ENCODE peak calls at places on chromosomes 6 and 20, in four cellular contexts. One of them, this sample, is unnamed.

GRCh38 chr6:26205161-26205624 is 118.0 kb downstream of the HFE start:
- DNase-seq in retinal pigment epithelial cell: no peak
- DNase-seq in progenitor cell of endocrine pancreas: no peak
- DNase-seq in AG09319: peak
- DNase-seq in this sample: no peak

GRCh38 chr20:42494290-42494689 is 695.4 kb downstream of the PTPRT start:
- DNase-seq in retinal pigment epithelial cell: no peak
- DNase-seq in progenitor cell of endocrine pancreas: no peak
- DNase-seq in AG09319: no peak
- DNase-seq in this sample: no peak

GRCh38 chr6:129498950-129499870 is 210.8 kb downstream of the ARHGAP18 start:
- DNase-seq in retinal pigment epithelial cell: peak
- DNase-seq in progenitor cell of endocrine pancreas: no peak
- DNase-seq in AG09319: no peak
- DNase-seq in this sample: no peak

GRCh38 chr6:31474871-31475286 is 23.1 kb upstream of the MICB start:
- DNase-seq in retinal pigment epithelial cell: no peak
- DNase-seq in progenitor cell of endocrine pancreas: no peak
- DNase-seq in AG09319: no peak
- DNase-seq in this sample: no peak

GRCh38 chr20:61965606-61966491 is 99.8 kb downstream of the TAF4 start:
- DNase-seq in retinal pigment epithelial cell: no peak
- DNase-seq in progenitor cell of endocrine pancreas: no peak
- DNase-seq in AG09319: no peak
- DNase-seq in this sample: no peak

GRCh38 chr20:7859371-7859802 is 80.9 kb downstream of the HAO1 start:
- DNase-seq in retinal pigment epithelial cell: peak
- DNase-seq in progenitor cell of endocrine pancreas: no peak
- DNase-seq in AG09319: no peak
- DNase-seq in this sample: no peak

GRCh38 chr20:31823360-31824124 is 4.4 kb downstream of the MYLK2 start:
- DNase-seq in retinal pigment epithelial cell: no peak
- DNase-seq in progenitor cell of endocrine pancreas: no peak
- DNase-seq in AG09319: no peak
- DNase-seq in this sample: no peak

GRCh38 chr6:82924799-82925535 is 140.7 kb downstream of the UBE3D start:
- DNase-seq in retinal pigment epithelial cell: no peak
- DNase-seq in progenitor cell of endocrine pancreas: no peak
- DNase-seq in AG09319: no peak
- DNase-seq in this sample: no peak

GRCh38 chr20:23266530-23267398 is 83.8 kb upstream of the NXT1 start:
- DNase-seq in retinal pigment epithelial cell: no peak
- DNase-seq in progenitor cell of endocrine pancreas: no peak
- DNase-seq in AG09319: no peak
- DNase-seq in this sample: no peak

GRCh38 chr6:116955773-116956172 is 78.7 kb downstream of the RFX6 start:
- DNase-seq in retinal pigment epithelial cell: no peak
- DNase-seq in progenitor cell of endocrine pancreas: no peak
- DNase-seq in AG09319: no peak
- DNase-seq in this sample: no peak

GRCh38 chr6:96760153-96760687 is 77.1 kb downstream of the GPR63 start:
- DNase-seq in retinal pigment epithelial cell: no peak
- DNase-seq in progenitor cell of endocrine pancreas: no peak
- DNase-seq in AG09319: no peak
- DNase-seq in this sample: no peak

GRCh38 chr6:121090492-121090891 is 243.8 kb downstream of the TBC1D32 start:
- DNase-seq in retinal pigment epithelial cell: no peak
- DNase-seq in progenitor cell of endocrine pancreas: no peak
- DNase-seq in AG09319: no peak
- DNase-seq in this sample: no peak

GRCh38 chr6:134402372-134402984 is 84.6 kb upstream of the SGK1 start:
- DNase-seq in retinal pigment epithelial cell: no peak
- DNase-seq in progenitor cell of endocrine pancreas: no peak
- DNase-seq in AG09319: no peak
- DNase-seq in this sample: no peak

GRCh38 chr20:64025826-64026412 is 10.1 kb upstream of the C20orf204 start:
- DNase-seq in retinal pigment epithelial cell: no peak
- DNase-seq in progenitor cell of endocrine pancreas: no peak
- DNase-seq in AG09319: no peak
- DNase-seq in this sample: no peak

GRCh38 chr6:34391711-34392496 is 565 bp downstream of the NUDT3 start:
- DNase-seq in retinal pigment epithelial cell: no peak
- DNase-seq in progenitor cell of endocrine pancreas: peak
- DNase-seq in AG09319: no peak
- DNase-seq in this sample: no peak

GRCh38 chr6:15654250-15654649 is 8.6 kb downstream of the DTNBP1 start:
- DNase-seq in retinal pigment epithelial cell: no peak
- DNase-seq in progenitor cell of endocrine pancreas: no peak
- DNase-seq in AG09319: no peak
- DNase-seq in this sample: no peak

GRCh38 chr6:150037526-150038201 is 12.3 kb upstream of the RAET1L start:
- DNase-seq in retinal pigment epithelial cell: no peak
- DNase-seq in progenitor cell of endocrine pancreas: no peak
- DNase-seq in AG09319: no peak
- DNase-seq in this sample: no peak

GRCh38 chr6:148749678-148750077 is 2.8 kb downstream of the UST start:
- DNase-seq in retinal pigment epithelial cell: no peak
- DNase-seq in progenitor cell of endocrine pancreas: no peak
- DNase-seq in AG09319: no peak
- DNase-seq in this sample: no peak

GRCh38 chr20:32762754-32763201 is 593 bp downstream of the DNMT3B start:
- DNase-seq in retinal pigment epithelial cell: no peak
- DNase-seq in progenitor cell of endocrine pancreas: peak
- DNase-seq in AG09319: no peak
- DNase-seq in this sample: no peak

GRCh38 chr20:51400051-51400926 is 142.2 kb downstream of the NFATC2 start:
- DNase-seq in retinal pigment epithelial cell: no peak
- DNase-seq in progenitor cell of endocrine pancreas: no peak
- DNase-seq in AG09319: no peak
- DNase-seq in this sample: no peak

GRCh38 chr20:17625246-17626051 is 55.6 kb downstream of the DSTN start:
- DNase-seq in retinal pigment epithelial cell: no peak
- DNase-seq in progenitor cell of endocrine pancreas: no peak
- DNase-seq in AG09319: no peak
- DNase-seq in this sample: no peak

GRCh38 chr20:4813839-4814695 is 92.4 kb downstream of the PRND start:
- DNase-seq in retinal pigment epithelial cell: no peak
- DNase-seq in progenitor cell of endocrine pancreas: no peak
- DNase-seq in AG09319: no peak
- DNase-seq in this sample: no peak

GRCh38 chr6:2157441-2158127 is 87.8 kb downstream of the GMDS start:
- DNase-seq in retinal pigment epithelial cell: no peak
- DNase-seq in progenitor cell of endocrine pancreas: no peak
- DNase-seq in AG09319: peak
- DNase-seq in this sample: peak

GRCh38 chr20:50121858-50122271 is 8.9 kb upstream of the UBE2V1 start:
- DNase-seq in retinal pigment epithelial cell: no peak
- DNase-seq in progenitor cell of endocrine pancreas: no peak
- DNase-seq in AG09319: no peak
- DNase-seq in this sample: no peak

GRCh38 chr6:15962449-15962764 is 166.5 kb upstream of the MYLIP start:
- DNase-seq in retinal pigment epithelial cell: peak
- DNase-seq in progenitor cell of endocrine pancreas: no peak
- DNase-seq in AG09319: peak
- DNase-seq in this sample: peak

GRCh38 chr6:85726206-85726605 is 83.5 kb upstream of the SYNCRIP start:
- DNase-seq in retinal pigment epithelial cell: peak
- DNase-seq in progenitor cell of endocrine pancreas: no peak
- DNase-seq in AG09319: no peak
- DNase-seq in this sample: no peak

GRCh38 chr20:32672315-32672981 is 1.3 kb downstream of the C20orf203 start:
- DNase-seq in retinal pigment epithelial cell: no peak
- DNase-seq in progenitor cell of endocrine pancreas: no peak
- DNase-seq in AG09319: no peak
- DNase-seq in this sample: no peak

GRCh38 chr6:130931683-130932082 is 104.5 kb downstream of the SMLR1 start:
- DNase-seq in retinal pigment epithelial cell: no peak
- DNase-seq in progenitor cell of endocrine pancreas: no peak
- DNase-seq in AG09319: no peak
- DNase-seq in this sample: no peak

GRCh38 chr20:23832775-23833508 is 6.4 kb upstream of the CST2 start:
- DNase-seq in retinal pigment epithelial cell: no peak
- DNase-seq in progenitor cell of endocrine pancreas: no peak
- DNase-seq in AG09319: no peak
- DNase-seq in this sample: no peak

GRCh38 chr6:46208303-46208702 is 37.5 kb upstream of the ENPP5 start:
- DNase-seq in retinal pigment epithelial cell: no peak
- DNase-seq in progenitor cell of endocrine pancreas: no peak
- DNase-seq in AG09319: no peak
- DNase-seq in this sample: no peak

GRCh38 chr20:19367591-19367990 is 155.1 kb downstream of the SLC24A3 start:
- DNase-seq in retinal pigment epithelial cell: no peak
- DNase-seq in progenitor cell of endocrine pancreas: no peak
- DNase-seq in AG09319: no peak
- DNase-seq in this sample: no peak

GRCh38 chr20:52972965-52973819 is 1.0 kb downstream of the TSHZ2 start:
- DNase-seq in retinal pigment epithelial cell: no peak
- DNase-seq in progenitor cell of endocrine pancreas: peak
- DNase-seq in AG09319: no peak
- DNase-seq in this sample: no peak

GRCh38 chr6:11535801-11536230 is 1.7 kb upstream of the TMEM170B start:
- DNase-seq in retinal pigment epithelial cell: peak
- DNase-seq in progenitor cell of endocrine pancreas: no peak
- DNase-seq in AG09319: no peak
- DNase-seq in this sample: peak

GRCh38 chr20:53444386-53444785 is 149.3 kb downstream of the ZNF217 start:
- DNase-seq in retinal pigment epithelial cell: no peak
- DNase-seq in progenitor cell of endocrine pancreas: no peak
- DNase-seq in AG09319: no peak
- DNase-seq in this sample: no peak

GRCh38 chr6:44650947-44651346 is 263.4 kb downstream of the CDC5L start:
- DNase-seq in retinal pigment epithelial cell: no peak
- DNase-seq in progenitor cell of endocrine pancreas: no peak
- DNase-seq in AG09319: no peak
- DNase-seq in this sample: no peak

GRCh38 chr6:54244430-54244829 is 63.8 kb upstream of the TINAG start:
- DNase-seq in retinal pigment epithelial cell: no peak
- DNase-seq in progenitor cell of endocrine pancreas: no peak
- DNase-seq in AG09319: no peak
- DNase-seq in this sample: no peak

GRCh38 chr20:32626859-32627636 is 41.9 kb upstream of the NOL4L start:
- DNase-seq in retinal pigment epithelial cell: peak
- DNase-seq in progenitor cell of endocrine pancreas: no peak
- DNase-seq in AG09319: no peak
- DNase-seq in this sample: no peak

GRCh38 chr6:53302678-53303360 is 45.9 kb downstream of the ELOVL5 start:
- DNase-seq in retinal pigment epithelial cell: peak
- DNase-seq in progenitor cell of endocrine pancreas: no peak
- DNase-seq in AG09319: no peak
- DNase-seq in this sample: peak

GRCh38 chr20:51687071-51687470 is 81.1 kb downstream of the ATP9A start:
- DNase-seq in retinal pigment epithelial cell: no peak
- DNase-seq in progenitor cell of endocrine pancreas: no peak
- DNase-seq in AG09319: no peak
- DNase-seq in this sample: no peak

GRCh38 chr6:138289739-138290138 is 71.4 kb upstream of the PBOV1 start:
- DNase-seq in retinal pigment epithelial cell: no peak
- DNase-seq in progenitor cell of endocrine pancreas: peak
- DNase-seq in AG09319: no peak
- DNase-seq in this sample: no peak
- TF ChIP-seq CTCF in retinal pigment epithelial cell: peak
- TF ChIP-seq CTCF in progenitor cell of endocrine pancreas: peak
- TF ChIP-seq CTCF in AG09319: no peak
- TF ChIP-seq CTCF in this sample: peak

DNA sequence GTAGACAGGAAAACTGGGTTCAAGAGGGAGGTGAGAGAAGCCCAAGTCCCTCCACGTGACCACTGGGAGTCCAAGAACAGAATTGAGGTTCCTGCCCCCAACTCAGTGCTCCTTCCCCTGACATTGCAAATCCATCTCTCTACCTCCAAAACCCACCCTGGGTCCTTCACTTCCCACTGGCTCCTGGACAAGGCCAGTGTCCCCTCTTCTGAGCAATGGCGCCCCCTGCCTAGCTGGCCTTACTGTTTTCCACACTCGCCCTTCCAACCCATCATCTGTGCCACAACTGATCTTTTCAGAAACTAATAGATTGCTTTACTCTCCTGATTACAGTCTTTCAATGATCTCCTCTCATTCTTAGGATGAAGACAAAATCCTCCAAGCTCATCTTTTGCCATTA is 200.3 kb downstream of the ANKRD60 start:
- DNase-seq in retinal pigment epithelial cell: no peak
- DNase-seq in progenitor cell of endocrine pancreas: no peak
- DNase-seq in AG09319: no peak
- DNase-seq in this sample: no peak
- TF ChIP-seq CTCF in retinal pigment epithelial cell: peak
- TF ChIP-seq CTCF in progenitor cell of endocrine pancreas: peak
- TF ChIP-seq CTCF in AG09319: no peak
- TF ChIP-seq CTCF in this sample: peak

DNA sequence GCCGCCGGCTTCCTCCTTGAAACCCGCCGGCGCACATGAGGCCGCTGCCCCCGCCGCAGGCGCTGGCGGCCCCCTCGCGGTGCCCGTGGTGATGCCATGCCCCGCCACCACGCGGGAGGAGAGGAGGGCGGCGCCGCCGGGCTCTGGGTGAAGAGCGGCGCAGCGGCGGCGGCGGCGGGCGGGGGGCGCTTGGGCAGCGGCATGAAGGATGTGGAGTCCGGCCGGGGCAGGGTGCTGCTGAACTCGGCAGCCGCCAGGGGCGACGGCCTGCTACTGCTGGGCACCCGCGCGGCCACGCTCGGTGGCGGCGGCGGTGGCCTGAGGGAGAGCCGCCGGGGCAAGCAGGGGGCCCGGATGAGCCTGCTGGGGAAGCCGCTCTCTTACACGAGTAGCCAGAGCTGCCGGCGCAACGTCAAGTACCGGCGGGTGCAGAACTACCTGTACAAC is 253 bp downstream of the KCNQ5 start:
- DNase-seq in retinal pigment epithelial cell: no peak
- DNase-seq in progenitor cell of endocrine pancreas: peak
- DNase-seq in AG09319: no peak
- DNase-seq in this sample: no peak
- TF ChIP-seq CTCF in retinal pigment epithelial cell: peak
- TF ChIP-seq CTCF in progenitor cell of endocrine pancreas: peak
- TF ChIP-seq CTCF in AG09319: no peak
- TF ChIP-seq CTCF in this sample: no peak

DNA sequence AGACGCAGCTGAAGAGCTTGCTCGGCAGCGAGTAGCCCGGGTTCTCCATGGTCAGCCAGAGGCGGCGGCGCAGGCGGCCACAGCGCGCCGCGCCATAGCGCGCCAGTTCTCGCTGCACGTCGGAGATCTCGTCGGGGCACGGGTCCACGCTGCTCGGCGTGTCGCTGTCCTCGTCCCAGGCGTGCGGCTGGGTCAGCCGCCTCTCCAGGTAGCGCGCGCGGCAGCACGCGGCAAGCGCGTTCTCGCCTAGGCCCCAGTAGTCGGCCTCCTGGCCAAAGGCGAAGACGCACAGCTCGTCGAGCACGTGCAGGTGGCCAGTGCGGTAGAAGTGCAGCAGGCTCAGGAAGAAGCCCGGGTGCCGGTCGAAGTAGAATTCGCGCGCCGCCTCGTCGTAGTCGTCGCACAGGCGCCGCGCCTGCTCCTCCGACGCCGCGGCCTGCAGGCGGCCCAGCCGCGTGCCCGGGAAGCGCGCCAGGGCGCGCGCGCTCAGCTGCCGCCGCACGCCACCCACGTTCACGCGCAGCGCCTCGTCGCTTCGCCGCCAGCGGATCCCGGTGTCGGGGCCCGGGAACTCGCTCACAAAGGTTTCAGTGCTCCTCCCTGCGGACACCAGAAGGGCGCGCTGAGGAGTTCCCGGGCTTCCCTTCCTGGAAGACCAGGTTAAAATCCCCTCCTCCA is 2.7 kb downstream of the KCNS1 start:
- DNase-seq in retinal pigment epithelial cell: no peak
- DNase-seq in progenitor cell of endocrine pancreas: no peak
- DNase-seq in AG09319: no peak
- DNase-seq in this sample: no peak
- TF ChIP-seq CTCF in retinal pigment epithelial cell: peak
- TF ChIP-seq CTCF in progenitor cell of endocrine pancreas: peak
- TF ChIP-seq CTCF in AG09319: peak
- TF ChIP-seq CTCF in this sample: peak

This sample was measured in epithelial cell of proximal tubule.